ENCODE peak calls at places on chromosome 6, in six cellular contexts. B is RCC 7860, E is T-cell, N is MM.1S, R is neural crest cell, K is HT-29. A is an unnamed sample.

GRCh38 chr6:87832025-87832825 is 130.2 kb upstream of the AKIRIN2 start:
- DNase-seq in B (peak), E (no peak), N (peak), R (no peak), K (peak), A (no peak)

GRCh38 chr6:77036400-77036799 is 426.9 kb downstream of the HTR1B start:
- DNase-seq in B (no peak), E (no peak), N (no peak), R (no peak), K (no peak), A (no peak)

GRCh38 chr6:44059359-44060342 is 67.6 kb downstream of the MRPL14 start:
- DNase-seq in B (peak), E (no peak), N (no peak), R (no peak), K (no peak), A (no peak)

GRCh38 chr6:39553029-39553428 is 172.2 kb downstream of the KIF6 start:
- DNase-seq in B (no peak), E (no peak), N (no peak), R (no peak), K (no peak), A (no peak)

GRCh38 chr6:11076540-11076939 is 17.1 kb upstream of the SMIM13 start:
- DNase-seq in B (no peak), E (no peak), N (no peak), R (no peak), K (no peak), A (no peak)

GRCh38 chr6:100664274-100665040 is 199.7 kb upstream of the SIM1 start:
- DNase-seq in B (peak), E (no peak), N (peak), R (no peak), K (peak), A (peak)

GRCh38 chr6:135481786-135482369 is 15.7 kb downstream of the AHI1 start:
- DNase-seq in B (peak), E (no peak), N (peak), R (no peak), K (no peak), A (no peak)

GRCh38 chr6:34011298-34011697 is 134.6 kb downstream of the GRM4 start:
- DNase-seq in B (no peak), E (no peak), N (no peak), R (no peak), K (no peak), A (no peak)

GRCh38 chr6:102327697-102328227 is 934.3 kb downstream of the GRIK2 start:
- DNase-seq in B (no peak), E (no peak), N (no peak), R (no peak), K (no peak), A (no peak)

GRCh38 chr6:116008470-116009229 is 52.0 kb downstream of the FRK start:
- DNase-seq in B (peak), E (no peak), N (no peak), R (no peak), K (no peak), A (no peak)

GRCh38 chr6:26017567-26017966 is 55.0 kb downstream of the TRIM38 start:
- DNase-seq in B (no peak), E (peak), N (peak), R (no peak), K (no peak), A (no peak)

GRCh38 chr6:28656715-28657114 is 131.0 kb downstream of the GPX5 start:
- DNase-seq in B (no peak), E (no peak), N (no peak), R (no peak), K (no peak), A (no peak)

GRCh38 chr6:30763618-30764489 is 19.5 kb upstream of the IER3 start:
- DNase-seq in B (peak), E (no peak), N (no peak), R (no peak), K (peak), A (peak)

GRCh38 chr6:5672581-5673011 is 334.1 kb downstream of the NRN1 start:
- DNase-seq in B (peak), E (no peak), N (no peak), R (no peak), K (no peak), A (peak)

GRCh38 chr6:39843305-39844020 is 51.3 kb downstream of the DAAM2 start:
- DNase-seq in B (no peak), E (no peak), N (no peak), R (no peak), K (peak), A (no peak)

GRCh38 chr6:75130784-75131183 is 75.1 kb downstream of the COL12A1 start:
- DNase-seq in B (no peak), E (no peak), N (no peak), R (no peak), K (no peak), A (no peak)

GRCh38 chr6:160534050-160534696 is 129.9 kb downstream of the LPA start:
- DNase-seq in B (peak), E (peak), N (peak), R (peak), K (peak), A (peak)